ENCODE peak calls at places on chromosomes 2 and 18, in four cellular contexts. Z, N, Q and F are unnamed samples.

GRCh38 chr2:125745514-125745913 is 910.4 kb upstream of the GYPC start:
- DNase-seq in Z (peak; percentile 62), N (no peak), Q (peak; percentile 73), F (no peak)

GRCh38 chr2:97723156-97724072 is 10.0 kb downstream of the ZAP70 start:
- DNase-seq in Z (no peak), N (no peak), Q (no peak), F (peak; percentile 51)

GRCh38 chr2:207143474-207144190 is 22.1 kb downstream of the KLF7 start:
- DNase-seq in Z (no peak), N (peak; percentile 33), Q (peak; percentile 67), F (no peak)

GRCh38 chr2:102099536-102100293 is 42.8 kb upstream of the IL1R1 start:
- DNase-seq in Z (no peak), N (no peak), Q (no peak), F (no peak)

GRCh38 chr18:39913790-39914366 is 2041.2 kb upstream of the PIK3C3 start:
- DNase-seq in Z (no peak), N (no peak), Q (no peak), F (no peak)

GRCh38 chr2:222248256-222248655 is 50.5 kb downstream of the PAX3 start:
- DNase-seq in Z (no peak), N (no peak), Q (no peak), F (no peak)

GRCh38 chr2:102187191-102188150 is 648 bp downstream of the IL1RL2 start:
- DNase-seq in Z (no peak), N (no peak), Q (peak; percentile 69), F (no peak)

GRCh38 chr2:142954488-142954887 is 77.0 kb downstream of the KYNU start:
- DNase-seq in Z (no peak), N (no peak), Q (no peak), F (no peak)

GRCh38 chr2:45850558-45850957 is 199.1 kb downstream of the PRKCE start:
- DNase-seq in Z (no peak), N (no peak), Q (no peak), F (no peak)
- H3K4me3 ChIP-seq in Z (no peak overlapping the region), N (no peak overlapping the region), Q (no peak overlapping the region), F (no peak overlapping the region)

GRCh38 chr2:230131366-230131765 is 62.6 kb upstream of the SLC16A14 start:
- DNase-seq in Z (no peak), N (no peak), Q (no peak), F (no peak)
- H3K4me1 ChIP-seq in Z (no peaks in the 10 kb centered on the region), N (no peaks in the 10 kb centered on the region), Q (no peaks in the 10 kb centered on the region), F (no peaks in the 10 kb centered on the region)

GRCh38 chr18:12884521-12885323 is 685 bp upstream of the PTPN2 start:
- DNase-seq in Z (no peak), N (no peak), Q (peak; percentile 24), F (no peak)

GRCh38 chr18:12883684-12884520 is at the start of gene PTPN2:
- DNase-seq in Z (peak; percentile 88), N (peak; percentile 90), Q (peak; percentile 88), F (peak; percentile 85)

GRCh38 chr18:12883003-12883683 is 894 bp downstream of the PTPN2 start:
- DNase-seq in Z (peak; percentile 9), N (no peak), Q (peak; percentile 18), F (no peak)

GRCh38 chr18:12886498-12887126 is 2.6 kb upstream of the PTPN2 start:
- DNase-seq in Z (peak; percentile 18), N (no peak), Q (peak; percentile 61), F (no peak)

GRCh38 chr18:12885500-12885899 is 1.5 kb upstream of the PTPN2 start:
- DNase-seq in Z (no peak), N (no peak), Q (peak; percentile 85), F (no peak)
- H3K4me3 ChIP-seq in Z (no peak overlapping the region), N (no peak overlapping the region), Q (peak overlapping the region; percentile 50), F (no peak overlapping the region)

GRCh38 chr2:234979204-234980167 is 27.7 kb downstream of the SH3BP4 start:
- DNase-seq in Z (no peak), N (no peak), Q (no peak), F (no peak)
- H3K4me1 ChIP-seq in Z (peaks cover 49% of the 10 kb centered on the region), N (peaks cover 6% of the 10 kb centered on the region), Q (peaks cover 42% of the 10 kb centered on the region), F (peaks cover 49% of the 10 kb centered on the region)

GRCh38 chr18:54720590-54720989 is 107.7 kb upstream of the RAB27B start:
- DNase-seq in Z (no peak), N (no peak), Q (no peak), F (no peak)

GRCh38 chr18:54716586-54716985 is 111.7 kb upstream of the RAB27B start:
- DNase-seq in Z (no peak), N (no peak), Q (no peak), F (no peak)

GRCh38 chr18:54718436-54718773 is 109.9 kb upstream of the RAB27B start:
- DNase-seq in Z (no peak), N (no peak), Q (no peak), F (no peak)

GRCh38 chr18:54713386-54713785 is 114.9 kb upstream of the RAB27B start:
- DNase-seq in Z (no peak), N (no peak), Q (no peak), F (no peak)

GRCh38 chr18:54717673-54718435 is 110.4 kb upstream of the RAB27B start:
- DNase-seq in Z (no peak), N (no peak), Q (peak; percentile 83), F (no peak)
- H3K4me3 ChIP-seq in Z (no peak overlapping the region), N (no peak overlapping the region), Q (no peak overlapping the region), F (no peak overlapping the region)

DNA sequence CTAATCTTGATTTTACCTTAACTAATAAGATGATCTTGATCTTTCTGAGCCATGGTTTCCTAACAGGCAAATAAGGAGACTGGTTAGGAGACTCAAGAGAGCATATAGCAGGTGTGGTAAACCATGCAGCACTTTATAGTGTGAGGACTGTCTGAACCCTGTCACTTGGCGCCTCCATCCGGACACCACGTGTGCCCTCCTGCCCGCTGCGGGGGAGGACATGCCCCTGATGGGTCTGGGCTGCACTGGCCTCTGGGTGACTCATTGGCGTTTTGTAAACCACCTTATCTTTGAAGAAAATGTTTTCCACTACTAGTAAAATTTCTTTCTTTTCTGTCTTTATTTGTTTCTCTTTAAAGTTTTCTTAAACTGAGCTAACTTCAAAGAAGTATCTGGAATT is 131.1 kb downstream of the FMNL2 start:
- DNase-seq in Z (no peak), N (no peak), Q (no peak), F (peak; percentile 69)
- H3K4me1 ChIP-seq in Z (peaks cover 16% of the 10 kb centered on the region), N (peaks cover 4% of the 10 kb centered on the region), Q (peaks cover 72% of the 10 kb centered on the region), F (peaks cover 54% of the 10 kb centered on the region)